ENCODE peak calls at places on chromosomes 2 and 18, in four cellular contexts. P is fibroblast of lung; A is cardiac muscle cell; C is CD8-positive, alpha-beta T cell. J is an unnamed sample.

GRCh38 chr2:158502984-158503383 is 46.2 kb downstream of the PKP4 start:
- DNase-seq in P (peak), C (no peak), A (no peak), J (no peak)

GRCh38 chr2:1550658-1551316 is 137.5 kb downstream of the TPO start:
- DNase-seq in P (peak), C (peak), A (peak), J (peak)

GRCh38 chr2:31859959-31860358 is 150.8 kb downstream of the MEMO1 start:
- DNase-seq in A (no peak), C (no peak), P (no peak), J (no peak)

GRCh38 chr18:6413554-6414117 is 1.1 kb downstream of the L3MBTL4 start:
- DNase-seq in A (peak), C (no peak), P (no peak), J (no peak)

GRCh38 chr2:178280261-178280852 is 86.0 kb downstream of the OSBPL6 start:
- DNase-seq in A (peak), C (no peak), P (peak), J (no peak)

GRCh38 chr2:18119883-18120282 is 241.4 kb downstream of the KCNS3 start:
- DNase-seq in A (no peak), P (peak), C (no peak), J (no peak)

GRCh38 chr2:133400411-133400810 is 167.9 kb downstream of the NCKAP5 start:
- DNase-seq in P (peak), A (no peak), C (no peak), J (no peak)

GRCh38 chr2:158745067-158745865 is 49.9 kb upstream of the DAPL1 start:
- DNase-seq in C (no peak), P (peak), A (peak), J (peak)

GRCh38 chr2:224576098-224576715 is 9.0 kb downstream of the CUL3 start:
- DNase-seq in P (peak), A (no peak), C (no peak), J (no peak)

GRCh38 chr2:228678110-228678509 is 496.6 kb upstream of the SPHKAP start:
- DNase-seq in P (no peak), A (no peak), C (no peak), J (no peak)

GRCh38 chr2:70851704-70852103 is 16.1 kb upstream of the CD207 start:
- DNase-seq in C (no peak), P (no peak), A (no peak), J (no peak)

GRCh38 chr18:60176271-60176670 is 196.3 kb downstream of the MC4R start:
- DNase-seq in C (no peak), P (no peak), A (no peak), J (no peak)

GRCh38 chr18:12886498-12887126 is 2.6 kb upstream of the PTPN2 start:
- DNase-seq in C (no peak), P (no peak), A (no peak), J (no peak)

GRCh38 chr2:85524567-85524923 is 14.4 kb upstream of the MAT2A start:
- DNase-seq in A (no peak), P (no peak), C (no peak), J (no peak)

GRCh38 chr2:162967137-162967536 is 128.6 kb upstream of the KCNH7 start:
- DNase-seq in C (no peak), A (peak), P (no peak), J (no peak)

GRCh38 chr18:28153485-28154065 is 23.4 kb downstream of the CDH2 start:
- DNase-seq in A (peak), C (no peak), P (peak), J (no peak)

GRCh38 chr2:241195506-241196130 is 7.1 kb downstream of the ANO7 start:
- DNase-seq in A (no peak), C (no peak), P (no peak), J (peak)

GRCh38 chr18:62525611-62526010 is 2.8 kb downstream of the ZCCHC2 start:
- DNase-seq in C (no peak), A (no peak), P (no peak), J (no peak)
- H3K4me3 ChIP-seq in C (peak), A (peak), P (peak), J (peak)

DNA sequence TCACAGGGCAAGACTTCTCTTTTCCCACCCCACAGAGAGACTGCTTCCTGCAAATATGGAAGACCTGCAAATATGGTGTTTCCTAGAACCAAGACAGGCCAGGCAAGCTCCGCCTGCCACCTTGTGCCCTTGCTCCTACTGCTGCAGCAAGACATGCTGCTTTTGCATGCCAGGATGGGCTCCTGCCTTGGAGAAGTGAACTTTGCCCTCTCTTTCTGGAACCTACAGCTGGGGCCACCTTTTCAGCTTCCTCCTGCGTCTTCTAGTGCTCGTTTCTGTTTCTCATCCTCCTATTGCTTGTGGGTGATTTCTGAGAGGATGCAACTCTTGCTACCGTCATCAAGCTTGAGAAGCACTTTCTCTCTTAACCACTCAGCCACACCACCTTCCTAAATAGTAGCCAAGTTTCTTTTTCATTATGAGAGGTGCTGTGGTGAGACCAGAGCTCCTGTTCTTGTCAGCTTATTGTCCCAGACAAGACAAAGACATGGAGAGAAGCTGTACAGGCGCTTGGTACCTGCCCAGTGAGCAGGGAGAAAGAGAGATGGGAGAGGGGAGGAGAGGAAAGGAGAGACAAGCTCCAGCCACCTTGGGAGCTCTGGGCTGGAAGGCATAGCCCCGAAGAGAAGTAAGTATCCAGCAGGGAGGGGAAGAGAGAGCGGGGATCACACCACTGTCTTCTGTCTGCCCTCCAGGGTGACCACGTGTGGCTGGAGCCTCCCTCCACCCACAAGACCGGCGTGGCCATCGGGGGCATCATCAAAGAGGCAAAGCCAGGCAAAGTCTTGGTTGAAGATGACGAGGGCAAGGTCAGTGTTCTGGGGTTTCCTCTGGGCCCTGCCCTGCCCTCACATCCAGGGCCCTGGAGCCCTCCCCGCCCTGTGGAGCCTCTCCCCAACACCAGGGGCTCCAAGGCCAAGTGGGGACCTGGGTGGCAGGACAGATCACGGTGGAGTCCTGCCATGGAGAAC is 28.3 kb downstream of the MYO7B start:
- DNase-seq in A (no peak), P (no peak), C (no peak), J (no peak)
- H3K4me3 ChIP-seq in A (no peak), P (no peak), C (no peak), J (no peak)

GRCh38 chr2:220228310-220229006 is 601.0 kb downstream of the SLC4A3 start:
- DNase-seq in P (peak), C (no peak), A (no peak), J (no peak)
- H3K4me3 ChIP-seq in P (no peak), C (no peak), A (no peak), J (no peak)

DNA sequence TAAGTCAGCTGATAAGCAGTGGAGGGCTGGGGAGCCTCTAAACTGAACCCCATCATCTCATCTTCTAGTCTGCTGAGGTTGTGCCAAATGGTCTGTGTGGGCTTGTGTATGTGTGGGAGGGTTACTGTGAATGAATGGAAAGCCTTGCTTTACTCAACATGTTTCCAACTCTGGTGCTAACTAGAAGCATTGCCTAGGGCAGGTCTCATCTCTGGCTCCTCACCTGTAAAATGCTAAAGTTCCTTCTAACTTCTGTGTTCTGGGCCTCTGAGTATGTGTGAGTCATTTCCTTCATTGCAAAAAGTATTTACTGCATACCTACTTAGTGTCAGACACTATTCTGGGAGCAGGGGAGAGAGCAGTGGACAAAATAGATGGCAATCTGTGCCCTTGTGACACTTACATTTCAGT is 1.3 kb downstream of the LIPG start:
- DNase-seq in P (peak), C (no peak), A (no peak), J (no peak)
- H3K4me3 ChIP-seq in P (no peak), C (no peak), A (no peak), J (peak)

GRCh38 chr2:41457026-41457425 is 590.8 kb upstream of the PKDCC start:
- DNase-seq in P (no peak), C (no peak), A (no peak), J (no peak)
- H3K4me3 ChIP-seq in P (no peak), C (no peak), A (no peak), J (no peak)

GRCh38 chr2:219002395-219003266 is 9.4 kb upstream of the CRYBA2 start:
- DNase-seq in A (peak), P (peak), C (no peak), J (peak)

GRCh38 chr2:218999881-219000568 is 6.8 kb upstream of the CRYBA2 start:
- DNase-seq in C (no peak), P (no peak), A (peak), J (no peak)

GRCh38 chr2:219001577-219002394 is 8.6 kb upstream of the CRYBA2 start:
- DNase-seq in P (no peak), C (no peak), A (no peak), J (peak)

GRCh38 chr2:219000569-219000960 is 7.3 kb upstream of the CRYBA2 start:
- DNase-seq in A (peak), C (no peak), P (no peak), J (no peak)

DNA sequence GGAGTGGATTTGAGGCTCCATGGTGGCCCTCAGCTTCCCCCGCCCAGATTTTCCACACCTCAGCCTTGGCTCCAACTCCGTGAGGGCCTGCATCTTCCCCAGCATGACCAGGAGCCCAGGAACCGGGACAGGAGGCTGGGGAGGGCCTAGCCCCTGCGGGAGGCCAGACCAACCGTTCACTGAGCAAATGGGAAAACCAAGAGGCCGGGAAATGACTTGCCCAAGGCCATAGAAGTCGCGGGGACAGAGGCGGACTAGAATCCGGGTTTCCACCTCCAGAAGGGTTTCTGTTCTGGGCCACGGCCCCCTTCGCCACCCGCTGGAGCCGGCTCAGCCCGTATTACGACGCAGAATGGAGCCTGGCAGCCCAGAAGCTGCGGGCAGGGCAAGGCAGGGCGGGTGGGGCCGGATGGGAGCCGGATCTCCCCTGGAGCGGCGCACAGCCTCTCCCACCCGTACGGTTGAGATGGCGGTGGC is 7.9 kb upstream of the CRYBA2 start:
- DNase-seq in C (no peak), A (no peak), P (no peak), J (peak)
- H3K4me3 ChIP-seq in C (no peak), A (peak), P (no peak), J (peak)

GRCh38 chr18:250685-251084 is 17.2 kb downstream of the THOC1 start:
- DNase-seq in P (peak), C (no peak), A (no peak), J (no peak)

GRCh38 chr18:248053-248452 is 19.8 kb downstream of the THOC1 start:
- DNase-seq in P (no peak), C (no peak), A (no peak), J (no peak)

GRCh38 chr18:251572-251971 is 16.3 kb downstream of the THOC1 start:
- DNase-seq in P (no peak), A (no peak), C (no peak), J (no peak)
- H3K4me3 ChIP-seq in P (no peak), A (no peak), C (no peak), J (no peak)

GRCh38 chr2:140528982-140529381 is 1601.8 kb downstream of the LRP1B start:
- DNase-seq in A (no peak), C (no peak), P (no peak), J (no peak)
- H3K4me3 ChIP-seq in A (no peak), C (no peak), P (no peak), J (no peak)